ENCODE peak calls at places on chromosomes 13 and 19, in four cellular contexts. N is astrocyte of the cerebellum; G is progenitor cell of endocrine pancreas; E is stimulated activated CD4-positive, alpha-beta T cell treated with anti-CD3 and anti-CD28 coated beads, Interleukin-1b, Interleukin-23, amount 100 ng/mL, for 24 hours. M is an unnamed sample.

GRCh38 chr13:113861433-113862030 is 2.3 kb downstream of the GAS6 start:
- DNase-seq in N (no peak), G (no peak), E (no peak), M (no peak)

GRCh38 chr13:27379694-27380596 is 44.5 kb upstream of the GTF3A start:
- DNase-seq in N (no peak), G (peak; percentile 74), E (peak; percentile 16), M (no peak)

GRCh38 chr19:49491030-49491803 is 3.8 kb downstream of the RPL13A start:
- DNase-seq in N (no peak), G (no peak), E (no peak), M (no peak)

GRCh38 chr13:71618154-71618553 is 248.8 kb downstream of the DACH1 start:
- DNase-seq in N (peak; percentile 24), G (no peak), E (no peak), M (no peak)

GRCh38 chr19:58380037-58380735 is 644 bp downstream of the ZNF837 start:
- DNase-seq in N (no peak), G (no peak), E (no peak), M (no peak)

GRCh38 chr19:36113895-36114762 is 546 bp downstream of the POLR2I start:
- DNase-seq in N (no peak), G (peak; percentile 44), E (no peak), M (no peak)

GRCh38 chr19:51098366-51099069 is 9.7 kb downstream of the CTU1 start:
- DNase-seq in N (no peak), G (no peak), E (no peak), M (no peak)

GRCh38 chr13:113860579-113861432 is 3.1 kb downstream of the GAS6 start:
- DNase-seq in N (no peak), G (peak; percentile 46), E (no peak), M (no peak)

GRCh38 chr19:4064551-4065260 is 2.0 kb downstream of the ZBTB7A start:
- DNase-seq in N (no peak), G (no peak), E (no peak), M (no peak)

GRCh38 chr19:3658823-3659745 is 32.5 kb upstream of the CACTIN start:
- DNase-seq in N (no peak), G (no peak), E (no peak), M (no peak)

GRCh38 chr13:47908200-47908902 is 92.7 kb downstream of the SUCLA2 start:
- DNase-seq in N (peak; percentile 26), G (no peak), E (no peak), M (no peak)

GRCh38 chr13:45398862-45399261 is 19.3 kb downstream of the SLC25A30 start:
- DNase-seq in N (no peak), G (no peak), E (no peak), M (no peak)

GRCh38 chr19:13181747-13182388 is 31.7 kb downstream of the IER2 start:
- DNase-seq in N (no peak), G (no peak), E (no peak), M (no peak)

GRCh38 chr13:113545455-113545930 is 39.1 kb upstream of the TFDP1 start:
- DNase-seq in N (no peak), G (no peak), E (no peak), M (no peak)

GRCh38 chr13:45084515-45084914 is 35.8 kb upstream of the GTF2F2 start:
- DNase-seq in N (no peak), G (no peak), E (no peak), M (no peak)

GRCh38 chr19:58097349-58097748 is 682 bp downstream of the ZSCAN18 start:
- DNase-seq in N (no peak), G (no peak), E (no peak), M (no peak)

GRCh38 chr19:49196527-49197240 is 39.1 kb downstream of the TRPM4 start:
- DNase-seq in N (no peak), G (no peak), E (no peak), M (no peak)

GRCh38 chr13:74931698-74932433 is 550.1 kb downstream of the TBC1D4 start:
- DNase-seq in N (no peak), G (no peak), E (no peak), M (no peak)

GRCh38 chr13:28636677-28637317 is 22.1 kb upstream of the POMP start:
- DNase-seq in N (peak; percentile 53), G (peak; percentile 31), E (peak; percentile 20), M (peak; percentile 68)

GRCh38 chr19:54179921-54180452 is 7.0 kb upstream of the TMC4 start:
- DNase-seq in N (peak; percentile 79), G (peak; percentile 59), E (no peak), M (no peak)

GRCh38 chr19:58181902-58182576 is 822 bp upstream of the ZNF274 start:
- DNase-seq in N (no peak), G (no peak), E (peak; percentile 35), M (peak; percentile 48)

GRCh38 chr19:57888107-57888493 is 737 bp downstream of the ZNF814 start:
- DNase-seq in N (no peak), G (no peak), E (no peak), M (no peak)

GRCh38 chr19:28633223-28634030 is 579.5 kb downstream of the UQCRFS1 start:
- DNase-seq in N (peak; percentile 47), G (peak; percentile 54), E (peak; percentile 17), M (peak; percentile 64)

GRCh38 chr19:33772102-33772857 is 24.4 kb upstream of the KCTD15 start:
- DNase-seq in N (no peak), G (no peak), E (no peak), M (no peak)

GRCh38 chr19:33241530-33242101 is 16.0 kb upstream of the SLC7A10 start:
- DNase-seq in N (no peak), G (no peak), E (no peak), M (no peak)

GRCh38 chr13:35723061-35723461 is 246.6 kb upstream of the MAB21L1 start:
- DNase-seq in N (no peak), G (no peak), E (no peak), M (no peak)

GRCh38 chr19:16197188-16197621 is 506 bp upstream of the AP1M1 start:
- DNase-seq in N (peak; percentile 55), G (no peak), E (no peak), M (no peak)

GRCh38 chr13:52615817-52616216 is 26.4 kb upstream of the HNRNPA1L2 start:
- DNase-seq in N (no peak), G (no peak), E (no peak), M (no peak)

GRCh38 chr13:40974460-40975407 is 44.4 kb downstream of the ELF1 start:
- DNase-seq in N (no peak), G (no peak), E (no peak), M (peak; percentile 35)

GRCh38 chr13:39676315-39676876 is 20.9 kb downstream of the COG6 start:
- DNase-seq in N (peak; percentile 58), G (no peak), E (no peak), M (peak; percentile 9)

GRCh38 chr13:23510979-23511735 is 59.1 kb upstream of the TNFRSF19 start:
- DNase-seq in N (no peak), G (no peak), E (no peak), M (no peak)

GRCh38 chr13:28819748-28820098 is 416 bp upstream of the MTUS2 start:
- DNase-seq in N (no peak), G (peak; percentile 81), E (no peak), M (no peak)

GRCh38 chr19:24127601-24128000 is 40.6 kb downstream of the ZNF254 start:
- DNase-seq in N (no peak), G (no peak), E (no peak), M (no peak)

GRCh38 chr13:48161530-48162179 is 66.8 kb upstream of the MED4 start:
- DNase-seq in N (no peak), G (no peak), E (no peak), M (no peak)

GRCh38 chr13:30119476-30119875 is 187.9 kb downstream of the KATNAL1 start:
- DNase-seq in N (peak; percentile 67), G (no peak), E (no peak), M (no peak)

GRCh38 chr19:33134571-33135041 is 2.7 kb downstream of the WDR88 start:
- DNase-seq in N (no peak), G (no peak), E (peak; percentile 33), M (no peak)

GRCh38 chr19:19418548-19419260 is 13.2 kb downstream of the GATAD2A start:
- DNase-seq in N (peak; percentile 28), G (no peak), E (no peak), M (no peak)

GRCh38 chr13:43663474-43664090 is 123.2 kb downstream of the ENOX1 start:
- DNase-seq in N (peak; percentile 0), G (no peak), E (no peak), M (no peak)

M was measured in iPS DF 6.9.